ENCODE peak calls at places on chromosomes 13 and 19, in five cellular contexts. One of them, this sample, is unnamed.

GRCh38 chr19:58407658-58408151 is 744 bp upstream of the ZNF584 start:
- DNase-seq in cardiac fibroblast: no peak
- DNase-seq in AG08395: no peak
- DNase-seq in mammary epithelial cell: no peak
- DNase-seq in T1000: no peak
- DNase-seq in this sample: no peak

GRCh38 chr13:21232196-21232595 is 55.7 kb downstream of the MRPL57 start:
- DNase-seq in cardiac fibroblast: peak; percentile 54
- DNase-seq in AG08395: peak; percentile 68
- DNase-seq in mammary epithelial cell: no peak
- DNase-seq in T1000: no peak
- DNase-seq in this sample: no peak

GRCh38 chr19:3504723-3505122 is 1.4 kb upstream of the FZR1 start:
- DNase-seq in cardiac fibroblast: peak; percentile 12
- DNase-seq in AG08395: no peak
- DNase-seq in mammary epithelial cell: no peak
- DNase-seq in T1000: no peak
- DNase-seq in this sample: no peak

GRCh38 chr19:29658221-29658991 is 6.9 kb upstream of the PLEKHF1 start:
- DNase-seq in cardiac fibroblast: no peak
- DNase-seq in AG08395: no peak
- DNase-seq in mammary epithelial cell: no peak
- DNase-seq in T1000: no peak
- DNase-seq in this sample: no peak

GRCh38 chr19:39236527-39236926 is 8.3 kb downstream of the IFNL3 start:
- DNase-seq in cardiac fibroblast: no peak
- DNase-seq in AG08395: no peak
- DNase-seq in mammary epithelial cell: no peak
- DNase-seq in T1000: no peak
- DNase-seq in this sample: no peak

GRCh38 chr19:12987781-12988180 is 7.5 kb upstream of the NFIX start:
- DNase-seq in cardiac fibroblast: no peak
- DNase-seq in AG08395: no peak
- DNase-seq in mammary epithelial cell: no peak
- DNase-seq in T1000: no peak
- DNase-seq in this sample: no peak

GRCh38 chr13:21670883-21671792 is at the start of gene FGF9:
- DNase-seq in cardiac fibroblast: peak; percentile 74
- DNase-seq in AG08395: peak; percentile 77
- DNase-seq in mammary epithelial cell: peak; percentile 84
- DNase-seq in T1000: peak; percentile 57
- DNase-seq in this sample: peak; percentile 73

GRCh38 chr13:20703785-20704458 is 423 bp downstream of the IL17D start:
- DNase-seq in cardiac fibroblast: peak; percentile 65
- DNase-seq in AG08395: peak; percentile 87
- DNase-seq in mammary epithelial cell: peak; percentile 82
- DNase-seq in T1000: peak; percentile 70
- DNase-seq in this sample: peak; percentile 41

GRCh38 chr19:17775245-17775927 is 19.6 kb upstream of the B3GNT3 start:
- DNase-seq in cardiac fibroblast: peak; percentile 59
- DNase-seq in AG08395: peak; percentile 38
- DNase-seq in mammary epithelial cell: no peak
- DNase-seq in T1000: no peak
- DNase-seq in this sample: no peak

GRCh38 chr13:89746554-89746953 is 1600.9 kb upstream of the MIR17HG start:
- DNase-seq in cardiac fibroblast: no peak
- DNase-seq in AG08395: no peak
- DNase-seq in mammary epithelial cell: no peak
- DNase-seq in T1000: no peak
- DNase-seq in this sample: no peak

GRCh38 chr13:38590230-38590629 is 96.6 kb upstream of the FREM2 start:
- DNase-seq in cardiac fibroblast: no peak
- DNase-seq in AG08395: no peak
- DNase-seq in mammary epithelial cell: no peak
- DNase-seq in T1000: no peak
- DNase-seq in this sample: no peak

GRCh38 chr19:609001-609340 is 19.3 kb downstream of the HCN2 start:
- DNase-seq in cardiac fibroblast: no peak
- DNase-seq in AG08395: no peak
- DNase-seq in mammary epithelial cell: no peak
- DNase-seq in T1000: no peak
- DNase-seq in this sample: no peak

GRCh38 chr19:46442808-46443450 is 14.2 kb upstream of the PNMA8C start:
- DNase-seq in cardiac fibroblast: peak; percentile 75
- DNase-seq in AG08395: peak; percentile 71
- DNase-seq in mammary epithelial cell: peak; percentile 69
- DNase-seq in T1000: no peak
- DNase-seq in this sample: peak; percentile 80

GRCh38 chr19:1128111-1128510 is 24.3 kb downstream of the GPX4 start:
- DNase-seq in cardiac fibroblast: no peak
- DNase-seq in AG08395: no peak
- DNase-seq in mammary epithelial cell: no peak
- DNase-seq in T1000: no peak
- DNase-seq in this sample: no peak

GRCh38 chr19:43782689-43783231 is 2.0 kb upstream of the KCNN4 start:
- DNase-seq in cardiac fibroblast: no peak
- DNase-seq in AG08395: no peak
- DNase-seq in mammary epithelial cell: peak; percentile 64
- DNase-seq in T1000: no peak
- DNase-seq in this sample: no peak

GRCh38 chr13:50684366-50684765 is 159.1 kb downstream of the DLEU7 start:
- DNase-seq in cardiac fibroblast: peak; percentile 50
- DNase-seq in AG08395: no peak
- DNase-seq in mammary epithelial cell: no peak
- DNase-seq in T1000: no peak
- DNase-seq in this sample: no peak

GRCh38 chr13:111029957-111030609 is 85.0 kb upstream of the ARHGEF7 start:
- DNase-seq in cardiac fibroblast: no peak
- DNase-seq in AG08395: no peak
- DNase-seq in mammary epithelial cell: no peak
- DNase-seq in T1000: no peak
- DNase-seq in this sample: no peak

This sample was measured in NCI-H226.